ENCODE peak calls at places on chromosomes 1 and 21, in eight cellular contexts. I is adrenal gland, P is upper lobe of left lung, W is GM12878, H is ovary, Y is breast epithelium, N is esophagus muscularis mucosa, A is spleen. E is an unnamed sample.

GRCh38 chr1:56910441-56910985 is 55.3 kb downstream of the C8B start:
- DNase-seq in I (peak), P (no peak), W (no peak), H (no peak), Y (no peak), N (no peak), A (no peak), E (peak)

GRCh38 chr21:33844104-33844889 is 71.3 kb downstream of the ATP5PO start:
- DNase-seq in I (peak), P (no peak), W (no peak), H (no peak), Y (no peak), N (no peak), A (no peak), E (no peak)

GRCh38 chr1:70717656-70718055 is 306.6 kb downstream of the CTH start:
- DNase-seq in I (no peak), P (no peak), W (no peak), H (no peak), Y (no peak), N (no peak), A (no peak), E (no peak)

GRCh38 chr1:43867946-43868740 is 65.5 kb upstream of the ARTN start:
- DNase-seq in I (no peak), P (no peak), W (no peak), H (no peak), Y (no peak), N (no peak), A (no peak), E (no peak)

GRCh38 chr1:11777653-11778322 is 15.8 kb downstream of the C1orf167 start:
- DNase-seq in I (no peak), P (no peak), W (no peak), H (no peak), Y (no peak), N (no peak), A (no peak), E (no peak)

GRCh38 chr1:214685906-214686305 is 82.9 kb downstream of the CENPF start:
- DNase-seq in I (no peak), P (no peak), W (no peak), H (no peak), Y (no peak), N (no peak), A (no peak), E (no peak)

GRCh38 chr1:228087771-228088251 is 5.3 kb downstream of the ARF1 start:
- DNase-seq in I (no peak), P (no peak), W (no peak), H (peak), Y (no peak), N (no peak), A (peak), E (no peak)

GRCh38 chr1:244344001-244344400 is 107.7 kb downstream of the ADSS2 start:
- DNase-seq in I (no peak), P (no peak), W (no peak), H (no peak), Y (no peak), N (no peak), A (no peak), E (peak)

GRCh38 chr1:23673086-23673813 is 18.4 kb upstream of the RPL11 start:
- DNase-seq in I (peak), P (no peak), W (no peak), H (no peak), Y (no peak), N (no peak), A (no peak), E (no peak)

GRCh38 chr1:161549652-161550051 is at the start of gene FCGR3A:
- DNase-seq in I (no peak), P (no peak), W (no peak), H (no peak), Y (no peak), N (no peak), A (no peak), E (no peak)

GRCh38 chr1:201628490-201628889 is 89.6 kb downstream of the NAV1 start:
- DNase-seq in I (no peak), P (peak), W (no peak), H (no peak), Y (no peak), N (no peak), A (no peak), E (no peak)

GRCh38 chr1:61086245-61086644 is 3.9 kb downstream of the NFIA start:
- DNase-seq in I (no peak), P (no peak), W (no peak), H (no peak), Y (no peak), N (no peak), A (no peak), E (no peak)

GRCh38 chr1:189696297-189696696 is 781.4 kb downstream of the BRINP3 start:
- DNase-seq in I (no peak), P (peak), W (no peak), H (no peak), Y (no peak), N (no peak), A (no peak), E (no peak)

GRCh38 chr1:29455781-29456180 is 219.5 kb downstream of the PTPRU start:
- DNase-seq in I (no peak), P (no peak), W (no peak), H (no peak), Y (no peak), N (no peak), A (peak), E (no peak)

GRCh38 chr1:85580046-85580411 is 532 bp upstream of the CCN1 start:
- DNase-seq in I (no peak), P (no peak), W (no peak), H (peak), Y (peak), N (peak), A (no peak), E (no peak)

GRCh38 chr1:27380223-27380622 is 2.9 kb downstream of the CD164L2 start:
- DNase-seq in I (no peak), P (no peak), W (no peak), H (no peak), Y (no peak), N (no peak), A (no peak), E (no peak)

GRCh38 chr1:27380766-27381733 is 2.1 kb downstream of the CD164L2 start:
- DNase-seq in I (no peak), P (no peak), W (no peak), H (no peak), Y (no peak), N (no peak), A (no peak), E (no peak)

GRCh38 chr1:27377760-27378495 is 3.3 kb upstream of the FCN3 start:
- DNase-seq in I (no peak), P (no peak), W (no peak), H (no peak), Y (peak), N (no peak), A (no peak), E (no peak)

GRCh38 chr1:27381976-27382762 is 964 bp downstream of the CD164L2 start:
- DNase-seq in I (no peak), P (peak), W (no peak), H (no peak), Y (no peak), N (no peak), A (no peak), E (no peak)

DNA sequence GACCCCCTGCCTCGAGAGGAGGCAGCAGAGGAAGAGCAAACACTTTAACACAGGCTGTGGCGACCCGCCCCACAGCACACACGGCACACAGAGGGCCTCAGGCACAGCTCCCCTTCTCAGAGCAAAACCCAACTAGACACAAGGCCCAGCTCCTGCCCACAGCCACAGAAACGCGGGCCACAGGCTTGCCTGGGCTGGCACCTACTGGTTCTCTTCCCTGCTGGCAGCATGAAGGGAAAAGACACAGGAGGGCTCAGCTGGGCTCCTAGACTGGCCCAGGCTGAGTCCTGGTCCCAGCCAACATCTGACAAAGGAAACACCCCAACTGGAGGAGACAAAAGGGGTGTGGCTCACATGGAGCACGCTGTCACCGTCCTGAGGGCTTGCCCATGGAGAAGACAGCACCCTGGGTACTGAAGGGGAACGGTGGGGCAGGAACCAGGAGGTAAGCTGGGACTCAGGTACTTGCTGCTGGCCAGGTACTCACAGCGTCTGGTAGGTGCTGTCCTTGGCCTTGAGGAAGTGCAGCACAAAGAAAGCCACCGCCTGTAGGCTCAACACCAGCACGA is 3.5 kb downstream of the CD164L2 start:
- DNase-seq in I (no peak), P (peak), W (no peak), H (no peak), Y (no peak), N (no peak), A (no peak), E (no peak)
- H3K4me3 ChIP-seq in I (no peak), P (no peak), W (no peak), H (no peak), Y (no peak), N (no peak), A (no peak), E (no peak)

DNA sequence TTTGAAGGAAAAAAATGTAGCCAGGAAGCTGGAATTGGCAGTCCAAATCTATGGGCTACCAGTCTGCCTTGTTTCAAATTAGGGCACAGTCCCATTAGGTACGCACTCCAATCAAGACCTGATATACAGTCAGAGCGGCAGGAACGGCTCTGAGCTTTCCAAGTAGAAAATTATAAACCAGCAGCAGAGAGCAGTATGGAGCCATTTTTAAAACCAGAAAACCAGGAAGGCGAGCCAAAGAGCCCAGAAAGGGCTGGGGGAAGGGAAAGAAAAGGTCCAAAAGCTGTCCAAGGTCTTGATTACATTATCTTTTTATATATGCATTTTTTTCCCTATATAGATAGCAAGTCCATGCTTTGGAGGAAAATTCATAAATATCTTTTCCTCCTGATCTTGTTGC is 719.0 kb downstream of the RWDD3 start:
- DNase-seq in I (no peak), P (no peak), W (no peak), H (no peak), Y (no peak), N (no peak), A (no peak), E (no peak)
- TF ChIP-seq CTCF in I (no peak), P (no peak), W (no peak), H (no peak), Y (no peak), N (peak), A (no peak), E (no peak)

GRCh38 chr1:218284377-218284916 is 646 bp upstream of the RRP15 start:
- DNase-seq in I (no peak), P (peak), W (no peak), H (no peak), Y (no peak), N (no peak), A (peak), E (no peak)

GRCh38 chr1:218281285-218281684 is 3.8 kb upstream of the RRP15 start:
- DNase-seq in I (no peak), P (no peak), W (no peak), H (no peak), Y (no peak), N (no peak), A (no peak), E (no peak)

DNA sequence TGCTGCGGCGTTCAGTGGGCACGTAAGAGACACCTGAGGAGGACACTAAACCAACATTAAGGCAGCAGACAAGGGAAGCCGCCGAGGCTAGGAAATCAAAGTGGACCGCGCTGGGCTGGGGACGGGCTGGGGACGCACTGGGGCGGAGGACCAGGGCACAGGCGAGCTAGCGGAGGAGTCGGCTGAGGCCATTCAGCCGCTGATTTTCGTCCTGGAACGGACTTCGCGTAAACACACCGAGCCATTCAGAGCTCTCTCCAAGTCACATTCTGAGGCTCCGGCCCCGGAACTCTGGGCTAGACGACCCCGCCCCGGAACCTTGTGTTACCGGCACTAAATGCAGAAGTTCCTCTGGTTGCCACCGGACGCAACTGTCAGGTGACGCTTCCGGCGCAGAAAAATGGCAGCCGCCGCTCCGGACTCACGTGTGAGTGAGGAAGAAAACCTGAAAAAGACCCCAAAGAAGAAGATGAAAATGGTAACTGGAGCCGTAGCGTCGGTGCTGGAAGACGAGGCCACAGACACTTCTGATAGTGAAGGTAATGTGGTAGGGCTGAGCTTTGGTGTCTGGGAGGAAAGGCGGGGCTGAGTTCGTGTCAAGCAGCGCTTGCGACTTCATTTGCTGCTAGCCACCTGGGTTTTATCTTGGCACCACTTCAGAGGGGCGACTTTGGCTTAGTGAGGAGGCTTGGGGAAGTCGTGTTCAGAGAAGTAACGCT is at the start of gene RRP15:
- DNase-seq in I (peak), P (peak), W (peak), H (peak), Y (peak), N (peak), A (peak), E (peak)
- TF ChIP-seq POLR2A in I (peak), P (no peak), W (peak), H (no peak), Y (peak), N (no peak), A (no peak), E (no peak)

GRCh38 chr1:203629509-203630082 is 3.0 kb downstream of the ATP2B4 start:
- DNase-seq in I (peak), P (peak), W (no peak), H (peak), Y (no peak), N (no peak), A (peak), E (peak)
- H3K4me3 ChIP-seq in I (peak), P (peak), W (peak), H (peak), Y (peak), N (peak), A (peak), E (peak)

GRCh38 chr21:15976807-15977206 is 247.0 kb downstream of the USP25 start:
- DNase-seq in I (no peak), P (no peak), W (no peak), H (no peak), Y (no peak), N (no peak), A (no peak), E (no peak)
- TF ChIP-seq CTCF in I (no peak), P (no peak), W (no peak), H (no peak), Y (no peak), N (no peak), A (no peak), E (no peak)

GRCh38 chr1:113928129-113928949 is 785 bp upstream of the HIPK1 start:
- DNase-seq in I (no peak), P (no peak), W (peak), H (no peak), Y (no peak), N (no peak), A (no peak), E (no peak)

GRCh38 chr1:113930499-113931161 is 1.5 kb downstream of the HIPK1 start:
- DNase-seq in I (no peak), P (no peak), W (no peak), H (peak), Y (peak), N (no peak), A (no peak), E (peak)

GRCh38 chr1:113929750-113930498 is 800 bp downstream of the HIPK1 start:
- DNase-seq in I (peak), P (peak), W (no peak), H (peak), Y (peak), N (no peak), A (peak), E (peak)

GRCh38 chr1:113931456-113931855 is 2.3 kb downstream of the HIPK1 start:
- DNase-seq in I (no peak), P (no peak), W (no peak), H (no peak), Y (no peak), N (no peak), A (no peak), E (no peak)

DNA sequence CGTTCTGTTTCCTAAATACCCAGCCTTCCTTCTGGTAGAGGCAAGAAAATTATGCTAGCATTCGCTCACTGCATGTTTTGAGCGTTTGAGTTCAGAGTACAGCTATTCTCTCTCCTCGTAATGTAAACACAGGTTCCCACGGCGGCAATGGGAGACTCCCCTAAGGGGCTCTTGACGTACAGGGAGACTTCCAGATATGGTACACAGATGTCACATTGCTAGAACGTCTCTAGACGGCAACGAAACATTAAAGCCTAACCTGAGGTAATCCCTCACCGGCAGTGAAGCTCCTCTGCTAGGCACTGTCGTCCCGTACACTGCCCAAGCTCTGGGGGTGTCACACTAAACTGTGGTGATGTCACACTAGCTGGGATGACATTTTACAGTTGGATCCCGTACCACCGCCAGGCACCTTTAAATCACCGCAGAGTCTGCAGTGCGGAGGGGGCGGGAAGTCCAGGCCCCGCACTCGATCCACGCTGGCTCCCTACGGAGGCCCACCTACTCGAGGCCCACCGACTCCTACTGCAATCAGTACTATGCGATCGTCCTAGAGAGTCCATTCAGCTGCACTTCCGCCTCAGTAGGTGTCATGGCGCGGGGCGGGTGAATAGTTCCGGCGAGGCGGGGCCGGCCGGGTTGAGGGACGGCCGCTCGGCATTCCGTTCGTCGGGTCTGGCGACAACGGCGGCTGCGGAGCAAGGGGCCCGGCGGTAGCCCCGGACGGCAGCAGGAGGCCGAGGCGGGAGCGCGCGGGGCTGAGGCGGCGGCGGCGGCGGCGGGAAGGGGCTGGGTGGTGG is at the start of gene HIPK1:
- DNase-seq in I (peak), P (peak), W (peak), H (peak), Y (peak), N (peak), A (peak), E (peak)
- TF ChIP-seq POLR2A in I (peak), P (peak), W (peak), H (peak), Y (peak), N (peak), A (no peak), E (no peak)

GRCh38 chr1:219834247-219834917 is 94.0 kb downstream of the SLC30A10 start:
- DNase-seq in I (no peak), P (no peak), W (no peak), H (no peak), Y (no peak), N (no peak), A (no peak), E (no peak)
- H3K4me3 ChIP-seq in I (no peak), P (no peak), W (no peak), H (no peak), Y (no peak), N (no peak), A (no peak), E (no peak)

GRCh38 chr1:203778789-203779188 is 13.8 kb downstream of the LAX1 start:
- DNase-seq in I (no peak), P (no peak), W (no peak), H (no peak), Y (no peak), N (no peak), A (no peak), E (no peak)

GRCh38 chr1:203777596-203777995 is 12.6 kb downstream of the LAX1 start:
- DNase-seq in I (peak), P (no peak), W (no peak), H (no peak), Y (no peak), N (no peak), A (no peak), E (no peak)

GRCh38 chr1:203772836-203773235 is 7.9 kb downstream of the LAX1 start:
- DNase-seq in I (no peak), P (no peak), W (no peak), H (no peak), Y (no peak), N (no peak), A (no peak), E (no peak)

GRCh38 chr1:203771901-203772301 is 6.9 kb downstream of the LAX1 start:
- DNase-seq in I (peak), P (no peak), W (no peak), H (no peak), Y (no peak), N (no peak), A (no peak), E (no peak)

DNA sequence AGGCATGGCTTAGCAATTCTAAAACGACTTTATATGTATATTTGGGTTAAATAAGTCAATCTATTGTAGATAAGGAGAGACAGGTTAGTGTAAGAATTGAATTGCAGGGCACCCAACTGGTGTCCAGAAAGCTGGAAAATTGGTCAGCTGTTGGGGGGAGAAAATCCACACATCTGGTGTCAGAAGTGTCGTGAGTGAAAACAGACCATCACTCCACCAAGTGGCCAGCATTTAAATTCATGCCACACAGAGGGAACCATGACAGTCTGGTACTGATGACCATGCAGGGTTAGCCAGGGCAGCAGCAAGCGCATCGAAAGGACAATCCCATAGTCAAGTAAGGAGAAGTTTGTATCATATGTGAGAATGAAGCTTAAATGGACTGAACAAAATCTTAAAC is 11.7 kb downstream of the LAX1 start:
- DNase-seq in I (no peak), P (no peak), W (no peak), H (no peak), Y (no peak), N (no peak), A (no peak), E (no peak)
- TF ChIP-seq CTCF in I (no peak), P (no peak), W (peak), H (no peak), Y (no peak), N (peak), A (peak), E (no peak)

GRCh38 chr1:68116643-68117235 is 66.3 kb upstream of the DIRAS3 start:
- DNase-seq in I (peak), P (no peak), W (no peak), H (peak), Y (no peak), N (peak), A (no peak), E (no peak)
- TF ChIP-seq POLR2A in I (no peak), P (no peak), W (no peak), H (no peak), Y (no peak), N (no peak), A (no peak), E (no peak)

E was measured in lower leg skin.